ENCODE peak calls at places on chromosomes 13 and 19, in ten cellular contexts. One of them, this sample, is unnamed.

GRCh38 chr19:53076984-53077383 is 26.2 kb downstream of the ZNF160 start:
- DNase-seq in stomach: no peak
- DNase-seq in ovary: peak; percentile 39
- DNase-seq in PC-3: peak; percentile 13
- DNase-seq in adrenal gland: peak; percentile 89
- DNase-seq in tibial artery: no peak
- DNase-seq in mucosa of descending colon: peak; percentile 13
- DNase-seq in Peyer's patch: no peak
- DNase-seq in prostate gland: peak; percentile 19
- DNase-seq in esophagus squamous epithelium: no peak
- DNase-seq in this sample: peak; percentile 32

GRCh38 chr19:13841339-13842293 is 35.3 kb upstream of the NANOS3 start:
- DNase-seq in mucosa of descending colon: peak; percentile 81
- DNase-seq in tibial artery: no peak
- DNase-seq in ovary: peak; percentile 63
- DNase-seq in PC-3: peak; percentile 57
- DNase-seq in esophagus squamous epithelium: no peak
- DNase-seq in stomach: peak; percentile 78
- DNase-seq in prostate gland: peak; percentile 77
- DNase-seq in Peyer's patch: peak; percentile 87
- DNase-seq in adrenal gland: peak; percentile 68
- DNase-seq in this sample: peak; percentile 91

GRCh38 chr13:74026753-74027152 is 107.5 kb downstream of the KLF12 start:
- DNase-seq in stomach: peak; percentile 29
- DNase-seq in ovary: no peak
- DNase-seq in tibial artery: no peak
- DNase-seq in adrenal gland: no peak
- DNase-seq in Peyer's patch: peak; percentile 83
- DNase-seq in esophagus squamous epithelium: no peak
- DNase-seq in mucosa of descending colon: peak; percentile 51
- DNase-seq in PC-3: peak; percentile 23
- DNase-seq in prostate gland: no peak
- DNase-seq in this sample: no peak

GRCh38 chr19:10424011-10424637 is 3.8 kb downstream of the PDE4A start:
- DNase-seq in Peyer's patch: peak; percentile 88
- DNase-seq in PC-3: peak; percentile 93
- DNase-seq in adrenal gland: peak; percentile 85
- DNase-seq in stomach: peak; percentile 87
- DNase-seq in mucosa of descending colon: peak; percentile 88
- DNase-seq in ovary: peak; percentile 67
- DNase-seq in prostate gland: peak; percentile 62
- DNase-seq in tibial artery: peak; percentile 75
- DNase-seq in esophagus squamous epithelium: no peak
- DNase-seq in this sample: peak; percentile 85

GRCh38 chr19:3440082-3440481 is 40.2 kb downstream of the SMIM24 start:
- DNase-seq in adrenal gland: no peak
- DNase-seq in tibial artery: peak; percentile 50
- DNase-seq in mucosa of descending colon: peak; percentile 74
- DNase-seq in esophagus squamous epithelium: no peak
- DNase-seq in Peyer's patch: peak; percentile 75
- DNase-seq in stomach: peak; percentile 57
- DNase-seq in prostate gland: no peak
- DNase-seq in PC-3: peak; percentile 42
- DNase-seq in ovary: no peak
- DNase-seq in this sample: peak; percentile 53

GRCh38 chr19:52665047-52665446 is 26.9 kb upstream of the ZNF83 start:
- DNase-seq in mucosa of descending colon: no peak
- DNase-seq in PC-3: peak; percentile 2
- DNase-seq in stomach: no peak
- DNase-seq in tibial artery: no peak
- DNase-seq in ovary: no peak
- DNase-seq in prostate gland: no peak
- DNase-seq in Peyer's patch: no peak
- DNase-seq in esophagus squamous epithelium: no peak
- DNase-seq in adrenal gland: no peak
- DNase-seq in this sample: no peak

GRCh38 chr13:110134801-110135200 is 172.2 kb downstream of the COL4A1 start:
- DNase-seq in tibial artery: no peak
- DNase-seq in ovary: no peak
- DNase-seq in prostate gland: no peak
- DNase-seq in mucosa of descending colon: no peak
- DNase-seq in PC-3: no peak
- DNase-seq in Peyer's patch: no peak
- DNase-seq in stomach: no peak
- DNase-seq in esophagus squamous epithelium: no peak
- DNase-seq in adrenal gland: peak; percentile 74
- DNase-seq in this sample: no peak

GRCh38 chr13:111912991-111913781 is 153.8 kb upstream of the SOX1 start:
- DNase-seq in esophagus squamous epithelium: no peak
- DNase-seq in mucosa of descending colon: no peak
- DNase-seq in ovary: no peak
- DNase-seq in tibial artery: no peak
- DNase-seq in Peyer's patch: peak; percentile 30
- DNase-seq in PC-3: no peak
- DNase-seq in adrenal gland: peak; percentile 35
- DNase-seq in stomach: no peak
- DNase-seq in prostate gland: no peak
- DNase-seq in this sample: no peak

GRCh38 chr19:1366899-1367870 is 16.5 kb upstream of the NDUFS7 start:
- DNase-seq in stomach: no peak
- DNase-seq in mucosa of descending colon: no peak
- DNase-seq in ovary: no peak
- DNase-seq in tibial artery: no peak
- DNase-seq in Peyer's patch: no peak
- DNase-seq in prostate gland: no peak
- DNase-seq in PC-3: no peak
- DNase-seq in esophagus squamous epithelium: no peak
- DNase-seq in adrenal gland: no peak
- DNase-seq in this sample: no peak

GRCh38 chr19:38389101-38389925 is 816 bp downstream of the SPRED3 start:
- DNase-seq in esophagus squamous epithelium: no peak
- DNase-seq in mucosa of descending colon: peak; percentile 12
- DNase-seq in PC-3: peak; percentile 72
- DNase-seq in Peyer's patch: no peak
- DNase-seq in prostate gland: no peak
- DNase-seq in ovary: no peak
- DNase-seq in adrenal gland: no peak
- DNase-seq in tibial artery: no peak
- DNase-seq in stomach: no peak
- DNase-seq in this sample: no peak

GRCh38 chr19:50906217-50906616 is 5.0 kb downstream of the KLK4 start:
- DNase-seq in Peyer's patch: peak; percentile 54
- DNase-seq in prostate gland: peak; percentile 47
- DNase-seq in mucosa of descending colon: peak; percentile 38
- DNase-seq in PC-3: peak; percentile 73
- DNase-seq in esophagus squamous epithelium: no peak
- DNase-seq in stomach: peak; percentile 51
- DNase-seq in adrenal gland: no peak
- DNase-seq in tibial artery: no peak
- DNase-seq in ovary: no peak
- DNase-seq in this sample: no peak

GRCh38 chr13:44667950-44668349 is 91.8 kb upstream of the TSC22D1 start:
- DNase-seq in ovary: no peak
- DNase-seq in PC-3: no peak
- DNase-seq in tibial artery: no peak
- DNase-seq in esophagus squamous epithelium: no peak
- DNase-seq in Peyer's patch: no peak
- DNase-seq in adrenal gland: no peak
- DNase-seq in stomach: no peak
- DNase-seq in prostate gland: no peak
- DNase-seq in mucosa of descending colon: no peak
- DNase-seq in this sample: no peak

GRCh38 chr13:102729560-102730275 is 34.9 kb upstream of the METTL21C start:
- DNase-seq in ovary: no peak
- DNase-seq in PC-3: peak; percentile 74
- DNase-seq in esophagus squamous epithelium: no peak
- DNase-seq in Peyer's patch: no peak
- DNase-seq in tibial artery: no peak
- DNase-seq in stomach: no peak
- DNase-seq in adrenal gland: no peak
- DNase-seq in mucosa of descending colon: no peak
- DNase-seq in prostate gland: no peak
- DNase-seq in this sample: no peak

GRCh38 chr13:93522486-93522885 is 295.9 kb downstream of the GPC6 start:
- DNase-seq in esophagus squamous epithelium: no peak
- DNase-seq in Peyer's patch: no peak
- DNase-seq in ovary: no peak
- DNase-seq in prostate gland: no peak
- DNase-seq in PC-3: no peak
- DNase-seq in stomach: no peak
- DNase-seq in tibial artery: no peak
- DNase-seq in adrenal gland: no peak
- DNase-seq in mucosa of descending colon: no peak
- DNase-seq in this sample: no peak

GRCh38 chr13:93521307-93521706 is 294.7 kb downstream of the GPC6 start:
- DNase-seq in prostate gland: no peak
- DNase-seq in PC-3: no peak
- DNase-seq in esophagus squamous epithelium: no peak
- DNase-seq in adrenal gland: no peak
- DNase-seq in ovary: no peak
- DNase-seq in Peyer's patch: no peak
- DNase-seq in stomach: no peak
- DNase-seq in mucosa of descending colon: no peak
- DNase-seq in tibial artery: no peak
- DNase-seq in this sample: no peak

GRCh38 chr13:93529961-93530360 is 303.4 kb downstream of the GPC6 start:
- DNase-seq in Peyer's patch: no peak
- DNase-seq in prostate gland: no peak
- DNase-seq in ovary: no peak
- DNase-seq in PC-3: no peak
- DNase-seq in mucosa of descending colon: no peak
- DNase-seq in tibial artery: no peak
- DNase-seq in stomach: no peak
- DNase-seq in adrenal gland: no peak
- DNase-seq in esophagus squamous epithelium: no peak
- DNase-seq in this sample: no peak

DNA sequence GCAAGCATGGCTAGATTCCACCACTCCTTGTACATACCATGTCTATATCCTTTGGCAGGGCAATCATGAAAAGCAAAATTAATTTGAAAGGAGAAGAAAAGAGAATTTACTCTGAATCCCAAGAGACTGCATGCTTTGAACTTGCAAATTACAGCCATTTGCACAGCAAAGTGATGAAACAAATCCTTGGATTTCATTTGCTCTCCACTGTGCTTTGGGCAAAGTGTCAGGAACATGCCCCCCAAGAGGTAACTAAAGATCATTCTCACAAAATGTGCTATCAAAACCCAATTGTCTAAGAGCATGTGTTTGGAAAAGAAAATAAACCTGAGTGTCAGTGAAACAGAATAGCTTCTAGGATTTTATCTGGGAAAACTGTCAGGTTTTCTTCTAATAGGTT is 298.5 kb downstream of the GPC6 start:
- DNase-seq in adrenal gland: no peak
- DNase-seq in tibial artery: no peak
- DNase-seq in esophagus squamous epithelium: no peak
- DNase-seq in mucosa of descending colon: no peak
- DNase-seq in Peyer's patch: no peak
- DNase-seq in stomach: no peak
- DNase-seq in ovary: no peak
- DNase-seq in prostate gland: no peak
- DNase-seq in PC-3: no peak
- DNase-seq in this sample: no peak
- H3K4me1 ChIP-seq in adrenal gland: no peaks in the 10 kb centered on the region
- H3K4me1 ChIP-seq in tibial artery: no peaks in the 10 kb centered on the region
- H3K4me1 ChIP-seq in esophagus squamous epithelium: no peaks in the 10 kb centered on the region
- H3K4me1 ChIP-seq in mucosa of descending colon: no peaks in the 10 kb centered on the region
- H3K4me1 ChIP-seq in Peyer's patch: no peaks in the 10 kb centered on the region
- H3K4me1 ChIP-seq in stomach: no peaks in the 10 kb centered on the region
- H3K4me1 ChIP-seq in ovary: peaks cover 3% of the 10 kb centered on the region
- H3K4me1 ChIP-seq in prostate gland: no peaks in the 10 kb centered on the region
- H3K4me1 ChIP-seq in PC-3: no peaks in the 10 kb centered on the region
- H3K4me1 ChIP-seq in this sample: no peaks in the 10 kb centered on the region

DNA sequence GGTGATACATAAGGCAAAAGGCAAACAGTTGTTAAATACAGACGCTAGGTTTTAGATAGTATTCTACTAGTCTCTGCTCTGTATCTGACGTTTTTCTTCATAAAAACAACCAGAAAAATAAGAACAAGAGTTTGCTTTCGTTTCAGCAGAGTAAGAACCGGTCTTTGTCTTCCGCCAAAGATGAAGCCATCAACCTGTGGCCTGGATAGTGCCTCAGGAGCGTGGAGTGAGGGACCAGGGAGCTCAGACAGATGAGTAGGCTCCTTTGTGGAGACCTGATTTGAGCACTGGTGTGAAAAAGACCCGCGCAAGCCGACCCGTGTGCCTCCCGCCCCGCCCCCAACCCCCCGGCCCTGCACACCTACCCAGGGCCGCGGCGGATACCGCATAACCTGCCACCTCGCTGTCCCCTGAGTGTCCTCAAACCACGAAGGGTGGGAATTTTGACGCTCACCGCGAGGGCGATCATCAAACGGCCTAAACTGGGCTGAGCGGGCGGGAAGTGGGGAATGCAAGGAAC is 969 bp upstream of the LMO7 start:
- DNase-seq in stomach: no peak
- DNase-seq in mucosa of descending colon: no peak
- DNase-seq in PC-3: no peak
- DNase-seq in prostate gland: no peak
- DNase-seq in ovary: peak; percentile 30
- DNase-seq in tibial artery: no peak
- DNase-seq in esophagus squamous epithelium: no peak
- DNase-seq in adrenal gland: no peak
- DNase-seq in Peyer's patch: no peak
- DNase-seq in this sample: no peak
- H3K4me3 ChIP-seq in stomach: peak overlapping the region; percentile 66
- H3K4me3 ChIP-seq in mucosa of descending colon: no peak overlapping the region
- H3K4me3 ChIP-seq in PC-3: peak overlapping the region; percentile 90
- H3K4me3 ChIP-seq in prostate gland: peak overlapping the region; percentile 74
- H3K4me3 ChIP-seq in ovary: peak overlapping the region; percentile 51
- H3K4me3 ChIP-seq in tibial artery: peak overlapping the region; percentile 59
- H3K4me3 ChIP-seq in esophagus squamous epithelium: peak overlapping the region; percentile 62
- H3K4me3 ChIP-seq in adrenal gland: peak overlapping the region; percentile 40
- H3K4me3 ChIP-seq in Peyer's patch: peak overlapping the region; percentile 64
- H3K4me3 ChIP-seq in this sample: peak overlapping the region; percentile 81

DNA sequence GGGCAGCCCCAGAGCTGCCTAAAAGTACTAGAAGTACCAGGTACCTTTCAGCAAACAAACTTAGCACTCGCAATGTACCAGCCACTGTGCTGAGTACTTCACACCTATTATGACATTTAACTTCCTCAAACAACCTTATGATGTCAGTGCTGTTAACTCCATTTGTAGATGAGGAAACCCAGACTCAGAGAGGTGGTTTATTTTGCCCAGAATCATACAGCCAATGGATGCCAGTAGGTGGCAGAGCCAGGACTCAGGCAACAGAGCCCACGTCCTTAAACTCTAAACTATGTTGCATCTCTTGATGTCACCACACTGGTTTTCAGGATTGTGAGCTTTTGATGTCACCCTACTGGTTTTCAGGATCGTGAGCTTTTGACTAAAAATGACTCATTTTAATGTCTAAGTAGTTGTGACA is 78.9 kb downstream of the FLT1 start:
- DNase-seq in ovary: no peak
- DNase-seq in prostate gland: no peak
- DNase-seq in stomach: no peak
- DNase-seq in mucosa of descending colon: no peak
- DNase-seq in PC-3: peak; percentile 3
- DNase-seq in Peyer's patch: no peak
- DNase-seq in esophagus squamous epithelium: no peak
- DNase-seq in adrenal gland: no peak
- DNase-seq in tibial artery: no peak
- DNase-seq in this sample: no peak
- TF ChIP-seq CTCF in ovary: no peak
- TF ChIP-seq CTCF in prostate gland: no peak
- TF ChIP-seq CTCF in stomach: no peak
- TF ChIP-seq CTCF in mucosa of descending colon: no peak
- TF ChIP-seq CTCF in PC-3: no peak
- TF ChIP-seq CTCF in Peyer's patch: no peak
- TF ChIP-seq CTCF in esophagus squamous epithelium: no peak
- TF ChIP-seq CTCF in adrenal gland: no peak
- TF ChIP-seq CTCF in tibial artery: no peak
- TF ChIP-seq CTCF in this sample: no peak

GRCh38 chr19:39402417-39403297 is 4.0 kb upstream of the ZFP36 start:
- DNase-seq in stomach: peak; percentile 92
- DNase-seq in adrenal gland: peak; percentile 96
- DNase-seq in PC-3: peak; percentile 71
- DNase-seq in prostate gland: peak; percentile 93
- DNase-seq in tibial artery: peak; percentile 96
- DNase-seq in ovary: peak; percentile 98
- DNase-seq in Peyer's patch: peak; percentile 97
- DNase-seq in mucosa of descending colon: peak; percentile 94
- DNase-seq in esophagus squamous epithelium: peak; percentile 81
- DNase-seq in this sample: peak; percentile 98
- H3K4me1 ChIP-seq in stomach: peaks cover 65% of the 10 kb centered on the region
- H3K4me1 ChIP-seq in adrenal gland: peaks cover 31% of the 10 kb centered on the region
- H3K4me1 ChIP-seq in PC-3: peaks cover 48% of the 10 kb centered on the region
- H3K4me1 ChIP-seq in prostate gland: peaks cover 13% of the 10 kb centered on the region
- H3K4me1 ChIP-seq in tibial artery: peaks cover 48% of the 10 kb centered on the region
- H3K4me1 ChIP-seq in ovary: peaks cover 6% of the 10 kb centered on the region
- H3K4me1 ChIP-seq in Peyer's patch: peaks cover 67% of the 10 kb centered on the region
- H3K4me1 ChIP-seq in mucosa of descending colon: peaks cover 62% of the 10 kb centered on the region
- H3K4me1 ChIP-seq in esophagus squamous epithelium: peaks cover 56% of the 10 kb centered on the region
- H3K4me1 ChIP-seq in this sample: peaks cover 81% of the 10 kb centered on the region

This sample was measured in upper lobe of left lung.